ENCODE peak calls at places on chromosome 3, in eight cellular contexts. One of them, this sample, is unnamed.

GRCh38 chr3:76756578-76756977 is 283.3 kb upstream of the ROBO2 start:
- DNase-seq in NCI-H774: no peak
- DNase-seq in mesendoderm: no peak
- DNase-seq in activated CD4-positive, CD25-positive, alpha-beta regulatory T cell: no peak
- DNase-seq in GM12865: no peak
- DNase-seq in tibial artery: no peak
- DNase-seq in NCI-H1092 treated with DMSO at 0.1 percent for 48 hours: no peak
- DNase-seq in AG04450: no peak
- DNase-seq in this sample: no peak

GRCh38 chr3:33144433-33144832 is 30.6 kb downstream of the CRTAP start:
- DNase-seq in NCI-H774: no peak
- DNase-seq in mesendoderm: peak
- DNase-seq in activated CD4-positive, CD25-positive, alpha-beta regulatory T cell: peak
- DNase-seq in GM12865: peak
- DNase-seq in tibial artery: no peak
- DNase-seq in NCI-H1092 treated with DMSO at 0.1 percent for 48 hours: no peak
- DNase-seq in AG04450: no peak
- DNase-seq in this sample: peak

GRCh38 chr3:113532698-113533533 is 561 bp downstream of the SIDT1 start:
- DNase-seq in NCI-H774: no peak
- DNase-seq in mesendoderm: peak
- DNase-seq in activated CD4-positive, CD25-positive, alpha-beta regulatory T cell: peak
- DNase-seq in GM12865: peak
- DNase-seq in tibial artery: no peak
- DNase-seq in NCI-H1092 treated with DMSO at 0.1 percent for 48 hours: peak
- DNase-seq in AG04450: no peak
- DNase-seq in this sample: peak

GRCh38 chr3:148546959-148547358 is 150.7 kb upstream of the AGTR1 start:
- DNase-seq in NCI-H774: no peak
- DNase-seq in mesendoderm: no peak
- DNase-seq in activated CD4-positive, CD25-positive, alpha-beta regulatory T cell: no peak
- DNase-seq in GM12865: no peak
- DNase-seq in tibial artery: no peak
- DNase-seq in NCI-H1092 treated with DMSO at 0.1 percent for 48 hours: no peak
- DNase-seq in AG04450: no peak
- DNase-seq in this sample: no peak

GRCh38 chr3:105809204-105809893 is 59.5 kb downstream of the CBLB start:
- DNase-seq in NCI-H774: no peak
- DNase-seq in mesendoderm: no peak
- DNase-seq in activated CD4-positive, CD25-positive, alpha-beta regulatory T cell: no peak
- DNase-seq in GM12865: no peak
- DNase-seq in tibial artery: no peak
- DNase-seq in NCI-H1092 treated with DMSO at 0.1 percent for 48 hours: no peak
- DNase-seq in AG04450: no peak
- DNase-seq in this sample: no peak

GRCh38 chr3:51670053-51670666 is 892 bp upstream of the TEX264 start:
- DNase-seq in NCI-H774: no peak
- DNase-seq in mesendoderm: no peak
- DNase-seq in activated CD4-positive, CD25-positive, alpha-beta regulatory T cell: no peak
- DNase-seq in GM12865: no peak
- DNase-seq in tibial artery: peak
- DNase-seq in NCI-H1092 treated with DMSO at 0.1 percent for 48 hours: no peak
- DNase-seq in AG04450: no peak
- DNase-seq in this sample: no peak

GRCh38 chr3:126201168-126201567 is 20.8 kb upstream of the ALDH1L1 start:
- DNase-seq in NCI-H774: no peak
- DNase-seq in mesendoderm: no peak
- DNase-seq in activated CD4-positive, CD25-positive, alpha-beta regulatory T cell: no peak
- DNase-seq in GM12865: no peak
- DNase-seq in tibial artery: no peak
- DNase-seq in NCI-H1092 treated with DMSO at 0.1 percent for 48 hours: no peak
- DNase-seq in AG04450: no peak
- DNase-seq in this sample: no peak

GRCh38 chr3:75048650-75049049 is 434.2 kb upstream of the CNTN3 start:
- DNase-seq in NCI-H774: no peak
- DNase-seq in mesendoderm: no peak
- DNase-seq in activated CD4-positive, CD25-positive, alpha-beta regulatory T cell: no peak
- DNase-seq in GM12865: no peak
- DNase-seq in tibial artery: no peak
- DNase-seq in NCI-H1092 treated with DMSO at 0.1 percent for 48 hours: no peak
- DNase-seq in AG04450: no peak
- DNase-seq in this sample: no peak

GRCh38 chr3:71504250-71505036 is 79.1 kb downstream of the FOXP1 start:
- DNase-seq in NCI-H774: no peak
- DNase-seq in mesendoderm: no peak
- DNase-seq in activated CD4-positive, CD25-positive, alpha-beta regulatory T cell: no peak
- DNase-seq in GM12865: no peak
- DNase-seq in tibial artery: no peak
- DNase-seq in NCI-H1092 treated with DMSO at 0.1 percent for 48 hours: no peak
- DNase-seq in AG04450: peak
- DNase-seq in this sample: no peak